ENCODE peak calls at places on chromosomes 7 and 10, in nine cellular contexts. X, A, P, V, F, M, O, K and J are unnamed samples.

GRCh38 chr10:4062072-4062471 is 277.1 kb upstream of the KLF6 start:
- DNase-seq in F (no peak), M (no peak), V (no peak), X (no peak), K (no peak), P (no peak), A (no peak), O (no peak), J (no peak)

GRCh38 chr10:43229208-43230061 is 37.4 kb downstream of the RASGEF1A start:
- DNase-seq in K (no peak), A (peak), F (peak), P (no peak), X (no peak), O (no peak), M (no peak), V (no peak), J (no peak)

GRCh38 chr10:35822316-35822715 is 180.2 kb upstream of the FZD8 start:
- DNase-seq in F (peak), M (peak), V (peak), X (peak), A (no peak), P (no peak), K (peak), O (no peak), J (peak)

GRCh38 chr7:31134246-31135188 is 82.4 kb downstream of the ADCYAP1R1 start:
- DNase-seq in X (peak), M (peak), O (peak), F (peak), K (peak), P (peak), V (peak), A (no peak), J (peak)

GRCh38 chr7:95318501-95318900 is 5.8 kb downstream of the PON1 start:
- DNase-seq in X (no peak), M (peak), P (no peak), F (no peak), A (no peak), V (no peak), O (no peak), K (no peak), J (no peak)

GRCh38 chr10:94194256-94194655 is 168.5 kb downstream of the NOC3L start:
- DNase-seq in F (peak), X (peak), P (no peak), M (no peak), K (no peak), O (no peak), A (no peak), V (no peak), J (peak)

GRCh38 chr7:19113855-19114590 is 3.4 kb downstream of the TWIST1 start:
- DNase-seq in X (peak), V (no peak), A (no peak), K (no peak), M (no peak), O (no peak), F (no peak), P (no peak), J (no peak)

GRCh38 chr7:133789951-133790350 is 337.2 kb upstream of the LRGUK start:
- DNase-seq in F (no peak), A (no peak), V (no peak), P (no peak), M (peak), O (no peak), K (no peak), X (no peak), J (no peak)

GRCh38 chr7:91446819-91447218 is 182.6 kb downstream of the FZD1 start:
- DNase-seq in M (no peak), V (no peak), O (no peak), X (no peak), P (no peak), A (no peak), F (no peak), K (no peak), J (no peak)

GRCh38 chr7:27400168-27400567 is 157.6 kb downstream of the EVX1 start:
- DNase-seq in K (no peak), M (no peak), P (no peak), A (no peak), F (no peak), V (no peak), X (no peak), O (no peak), J (no peak)

GRCh38 chr7:39459606-39460090 is 106.6 kb upstream of the YAE1 start:
- DNase-seq in P (no peak), M (no peak), O (no peak), X (no peak), A (no peak), F (no peak), V (no peak), K (no peak), J (no peak)

GRCh38 chr7:77827999-77828398 is 29.4 kb downstream of the PHTF2 start:
- DNase-seq in P (no peak), X (no peak), F (no peak), M (no peak), O (no peak), V (no peak), K (no peak), A (no peak), J (no peak)

GRCh38 chr7:80640841-80641240 is 2.4 kb downstream of the CD36 start:
- DNase-seq in X (peak), A (no peak), O (no peak), M (no peak), K (no peak), F (no peak), P (no peak), V (no peak), J (no peak)

GRCh38 chr7:121005996-121006565 is 17.6 kb downstream of the CPED1 start:
- DNase-seq in V (no peak), P (no peak), O (no peak), A (no peak), X (no peak), F (no peak), M (no peak), K (no peak), J (no peak)

GRCh38 chr7:6268023-6268908 is 4.2 kb downstream of the CYTH3 start:
- DNase-seq in F (no peak), X (no peak), V (no peak), O (no peak), P (no peak), A (no peak), M (no peak), K (no peak), J (no peak)

GRCh38 chr10:6995846-6996245 is 415.0 kb downstream of the SFMBT2 start:
- DNase-seq in O (no peak), V (no peak), K (no peak), P (no peak), A (no peak), X (peak), M (no peak), F (no peak), J (no peak)

GRCh38 chr10:77780180-77780579 is 142.6 kb upstream of the KCNMA1 start:
- DNase-seq in X (no peak), A (no peak), P (no peak), K (no peak), F (no peak), V (no peak), O (no peak), M (no peak), J (no peak)

GRCh38 chr7:2042650-2043049 is 190.1 kb downstream of the MAD1L1 start:
- DNase-seq in P (no peak), F (no peak), X (no peak), K (no peak), V (no peak), A (no peak), O (no peak), M (no peak), J (no peak)

GRCh38 chr10:87729940-87730339 is 70.3 kb downstream of the PAPSS2 start:
- DNase-seq in P (no peak), M (no peak), X (no peak), A (no peak), O (no peak), V (no peak), F (no peak), K (no peak), J (no peak)

GRCh38 chr7:139680676-139681462 is 96.9 kb downstream of the HIPK2 start:
- DNase-seq in O (no peak), A (peak), M (no peak), F (peak), P (peak), X (peak), V (no peak), K (no peak), J (no peak)

GRCh38 chr7:26275213-26275612 is 16.4 kb upstream of the SNX10 start:
- DNase-seq in A (no peak), V (no peak), K (no peak), F (no peak), P (no peak), O (no peak), X (no peak), M (no peak), J (no peak)

GRCh38 chr7:142711196-142711595 is 38.1 kb upstream of the PRSS1 start:
- DNase-seq in P (no peak), M (no peak), A (no peak), X (no peak), K (no peak), F (no peak), V (no peak), O (no peak), J (no peak)

GRCh38 chr7:22845221-22845844 is 22.7 kb upstream of the TOMM7 start:
- DNase-seq in K (no peak), A (no peak), O (no peak), X (no peak), V (no peak), P (no peak), M (no peak), F (no peak), J (no peak)

GRCh38 chr7:159032310-159032709 is 112.4 kb downstream of the VIPR2 start:
- DNase-seq in P (no peak), V (no peak), X (no peak), M (no peak), O (no peak), A (no peak), F (no peak), K (no peak), J (no peak)

GRCh38 chr7:158423190-158423555 is 164.4 kb downstream of the PTPRN2 start:
- DNase-seq in O (no peak), M (no peak), K (no peak), P (no peak), A (no peak), X (no peak), V (no peak), F (no peak), J (no peak)

GRCh38 chr7:130423636-130424035 is 17.2 kb downstream of the CEP41 start:
- DNase-seq in A (no peak), F (no peak), K (no peak), V (no peak), P (no peak), O (no peak), M (no peak), X (no peak), J (no peak)

GRCh38 chr7:144488977-144489376 is 85.5 kb upstream of the NOBOX start:
- DNase-seq in F (no peak), P (no peak), M (no peak), V (no peak), A (no peak), O (no peak), X (no peak), K (no peak), J (no peak)

GRCh38 chr10:93859049-93859655 is 34.6 kb upstream of the SLC35G1 start:
- DNase-seq in P (peak), V (no peak), M (no peak), A (no peak), X (peak), K (no peak), F (peak), O (no peak), J (no peak)

GRCh38 chr10:126021833-126022500 is 125.6 kb downstream of the FANK1 start:
- DNase-seq in A (no peak), K (no peak), V (no peak), X (no peak), F (no peak), O (no peak), M (no peak), P (no peak), J (no peak)

GRCh38 chr7:41701068-41701467 is 1.8 kb downstream of the INHBA start:
- DNase-seq in M (no peak), P (no peak), V (no peak), F (no peak), O (no peak), A (no peak), K (no peak), X (no peak), J (no peak)